ENCODE peak calls at places on chromosomes 4 and X, in five cellular contexts. X, T, B, K and E are unnamed samples. For H3K27me3, the result is how much of the 10 kb centered on the place peaks cover.

GRCh38 chr4:56626963-56627362 is 54.1 kb downstream of the HOPX start:
- DNase-seq in X (no peak), T (no peak), K (no peak), B (no peak), E (no peak)

GRCh38 chr4:4856071-4857000 is 3.1 kb upstream of the MSX1 start:
- DNase-seq in K (peak), X (no peak), B (no peak), T (no peak), E (peak)

GRCh38 chr4:114296126-114296525 is 302.5 kb upstream of the UGT8 start:
- DNase-seq in K (no peak), X (no peak), B (no peak), T (no peak), E (no peak)

GRCh38 chrX:153598541-153599191 is at the start of gene CCNQ:
- DNase-seq in K (peak), X (no peak), T (peak), B (peak), E (peak)

GRCh38 chrX:72273718-72274117 is 3.3 kb downstream of the RPS4X start:
- DNase-seq in T (no peak), B (no peak), K (no peak), X (no peak), E (no peak)

GRCh38 chrX:140050906-140051305 is 85.6 kb upstream of the CXorf66 start:
- DNase-seq in X (no peak), B (peak), T (no peak), K (peak), E (no peak)

GRCh38 chr4:147136783-147137182 is 191.1 kb upstream of the TTC29 start:
- DNase-seq in T (no peak), B (no peak), K (no peak), X (no peak), E (no peak)

GRCh38 chrX:154751121-154751668 is 318 bp upstream of the GAB3 start:
- DNase-seq in X (no peak), K (no peak), B (no peak), T (no peak), E (no peak)

GRCh38 chr4:6986067-6986780 is 56.9 kb upstream of the TADA2B start:
- DNase-seq in B (peak), X (no peak), K (peak), T (peak), E (peak)

GRCh38 chr4:89056953-89057398 is at the start of gene FAM13A:
- DNase-seq in X (peak), K (peak), B (peak), T (no peak), E (peak)

GRCh38 chr4:54802336-54802735 is 144.6 kb downstream of the KIT start:
- DNase-seq in X (no peak), K (no peak), T (no peak), B (peak), E (no peak)

DNA sequence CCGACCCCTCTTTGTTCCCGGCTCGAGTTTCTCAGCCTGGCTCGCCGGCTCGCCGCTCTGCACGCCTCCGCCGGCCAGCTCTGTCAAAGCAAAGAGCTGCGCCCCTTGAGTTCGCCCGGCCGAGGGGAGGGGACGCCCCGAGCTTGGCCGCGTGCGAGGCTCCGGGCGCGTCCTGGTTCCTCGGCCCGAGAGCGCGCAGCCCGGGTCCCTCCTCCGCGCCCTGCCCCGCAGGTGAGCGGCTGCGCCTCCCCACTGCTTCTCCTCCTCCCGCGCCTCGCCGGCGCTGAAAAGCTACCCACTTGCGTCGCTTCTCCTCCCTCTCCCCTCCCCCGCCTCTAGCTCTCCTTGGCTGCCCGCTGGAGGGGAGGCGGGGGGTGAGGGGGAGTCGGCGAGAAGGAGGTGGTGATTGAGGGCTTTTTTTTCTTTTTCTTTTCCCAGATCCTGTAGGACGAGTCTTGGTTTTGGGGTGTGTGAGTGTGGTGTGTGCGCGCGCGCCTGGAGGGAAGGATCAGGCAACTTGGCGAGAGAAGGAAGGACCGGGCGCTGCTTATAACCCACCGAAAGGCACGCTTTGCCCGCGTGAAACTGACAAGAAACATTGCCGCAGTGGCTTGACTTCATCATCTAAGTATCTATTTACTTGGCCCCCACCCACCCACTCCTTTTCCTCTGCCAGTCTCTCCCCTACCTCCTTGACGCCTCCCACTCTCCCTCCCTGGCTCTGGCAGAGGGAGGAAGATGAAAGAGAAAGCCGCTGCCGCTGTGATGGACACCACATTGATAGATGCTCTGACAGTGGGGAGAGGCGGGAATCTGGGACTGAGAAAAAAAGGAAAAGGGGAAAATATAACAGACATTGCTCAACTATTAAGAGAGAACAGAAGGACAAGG is at the start of gene LEF1:
- DNase-seq in K (peak), B (peak), X (no peak), T (no peak), E (peak)
- H3K27me3 ChIP-seq in K (under half), B (under half), X (under half), T (half or more), E (half or more)

GRCh38 chrX:57596109-57596870 is 4.5 kb downstream of the ZXDB start:
- DNase-seq in B (no peak), T (no peak), K (peak), X (no peak), E (no peak)
- H3K4me3 ChIP-seq in B (peak), T (peak), K (no peak), X (no peak), E (peak)

DNA sequence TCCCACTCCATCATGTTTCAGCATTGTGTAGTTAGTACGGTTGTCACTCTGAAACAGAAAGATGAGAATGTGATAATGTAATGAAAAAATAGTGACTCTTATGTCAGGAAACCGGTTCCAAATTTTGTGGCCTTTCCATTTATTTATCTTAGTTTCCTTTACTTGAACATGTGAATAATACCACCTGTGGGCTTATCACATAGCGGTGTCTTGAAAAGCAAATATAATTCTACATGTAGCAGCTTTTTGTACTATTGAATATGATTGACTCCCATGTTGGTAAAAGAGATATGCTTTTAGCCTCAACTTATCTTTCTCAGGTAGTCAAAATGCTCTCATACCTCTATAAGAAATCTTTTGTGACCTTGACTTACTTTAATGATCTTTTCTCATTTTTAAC is 12.0 kb downstream of the PRDM8 start:
- DNase-seq in B (no peak), T (no peak), K (no peak), X (no peak), E (no peak)
- H3K27me3 ChIP-seq in B (under half), T (under half), K (under half), X (under half), E (half or more)

GRCh38 chr4:86960557-86960959 is 25.7 kb downstream of the AFF1 start:
- DNase-seq in X (no peak), K (peak), T (no peak), B (peak), E (no peak)
- H3K4me3 ChIP-seq in X (no peak), K (no peak), T (no peak), B (no peak), E (no peak)

DNA sequence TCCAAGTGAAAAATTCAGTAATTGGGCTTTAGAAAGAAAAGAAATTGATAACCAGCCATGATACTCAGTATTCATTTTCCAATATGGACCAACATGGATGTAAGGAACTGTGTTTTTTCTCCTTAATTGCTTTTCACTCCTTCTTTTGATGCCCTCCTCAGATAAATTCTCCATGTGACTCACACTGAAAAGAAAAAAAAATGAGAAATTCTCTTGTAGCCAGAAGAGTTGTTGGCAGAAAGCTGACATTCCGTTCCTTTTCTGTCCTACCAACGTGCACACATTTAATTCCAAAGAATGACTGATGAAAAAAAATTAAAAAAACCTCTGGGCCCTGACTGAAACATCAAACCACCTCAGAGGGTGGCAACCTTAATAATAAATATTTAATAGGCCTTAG is 153.1 kb downstream of the AMELX start:
- DNase-seq in B (peak), K (no peak), T (no peak), X (no peak), E (no peak)
- H3K27me3 ChIP-seq in B (under half), K (under half), T (under half), X (under half), E (under half)

GRCh38 chrX:19373034-19373891 is 29.5 kb downstream of the PDHA1 start:
- DNase-seq in X (no peak), K (peak), T (no peak), B (no peak), E (peak)
- H3K4me3 ChIP-seq in X (no peak), K (peak), T (peak), B (no peak), E (peak)

GRCh38 chr4:81215219-81215892 is at the start of gene PRKG2:
- DNase-seq in K (peak), T (peak), B (peak), X (peak), E (peak)
- H3K27me3 ChIP-seq in K (under half), T (under half), B (under half), X (under half), E (under half)

GRCh38 chrX:9144643-9145290 is 110.8 kb upstream of the FAM9B start:
- DNase-seq in K (no peak), T (no peak), B (peak), X (no peak), E (no peak)
- H3K4me3 ChIP-seq in K (no peak), T (no peak), B (no peak), X (no peak), E (no peak)